ENCODE peak calls at places on chromosomes 12 and 14, in four cellular contexts. O is fibroblast of mammary gland, D is GM10248, N is WERI-Rb-1. L is an unnamed sample.

GRCh38 chr12:119695034-119695433 is 27.1 kb downstream of the PRKAB1 start:
- DNase-seq in O (no peak), D (no peak), N (no peak), L (no peak)

GRCh38 chr14:57492859-57493258 is 798 bp downstream of the CCDC198 start:
- DNase-seq in O (peak), D (no peak), N (no peak), L (peak)

GRCh38 chr14:54901380-54902142 is 1.1 kb downstream of the GCH1 start:
- DNase-seq in O (no peak), D (no peak), N (no peak), L (no peak)

GRCh38 chr12:34602213-34602940 is 580.1 kb downstream of the ALG10 start:
- DNase-seq in O (no peak), D (peak), N (no peak), L (no peak)

GRCh38 chr14:54785778-54786160 is 116.9 kb downstream of the GCH1 start:
- DNase-seq in O (no peak), D (no peak), N (no peak), L (no peak)

GRCh38 chr14:58807271-58807670 is 169.5 kb downstream of the DACT1 start:
- DNase-seq in O (no peak), D (no peak), N (no peak), L (no peak)

GRCh38 chr12:56261503-56262230 is 3.5 kb upstream of the ANKRD52 start:
- DNase-seq in O (peak), D (no peak), N (no peak), L (peak)

GRCh38 chr12:53047221-53048032 is 2.4 kb upstream of the TNS2 start:
- DNase-seq in O (peak), D (peak), N (peak), L (peak)

GRCh38 chr12:56333679-56334489 is at the start of gene PAN2:
- DNase-seq in O (peak), D (peak), N (peak), L (peak)

GRCh38 chr14:106823552-106823951 is 1297.2 kb downstream of the TMEM121 start:
- DNase-seq in O (no peak), D (no peak), N (no peak), L (no peak)

GRCh38 chr12:132238487-132239248 is 90.7 kb downstream of the GALNT9 start:
- DNase-seq in O (no peak), D (no peak), N (no peak), L (no peak)

GRCh38 chr14:98886982-98887381 is 385.0 kb downstream of the BCL11B start:
- DNase-seq in O (no peak), D (no peak), N (no peak), L (no peak)

GRCh38 chr12:72560370-72560769 is 288.2 kb downstream of the TRHDE start:
- DNase-seq in O (no peak), D (no peak), N (no peak), L (no peak)

GRCh38 chr12:42409471-42409870 is 83.5 kb downstream of the PPHLN1 start:
- DNase-seq in O (no peak), D (no peak), N (no peak), L (no peak)

GRCh38 chr12:67068773-67069450 is 200.2 kb upstream of the CAND1 start:
- DNase-seq in O (peak), D (peak), N (peak), L (peak)

GRCh38 chr12:128852885-128853284 is 393 bp upstream of the GLT1D1 start:
- DNase-seq in O (no peak), D (no peak), N (no peak), L (no peak)

GRCh38 chr14:55911794-55912193 is 206.4 kb upstream of the PELI2 start:
- DNase-seq in O (peak), D (no peak), N (no peak), L (no peak)

GRCh38 chr14:74898694-74899093 is 17.0 kb downstream of the DLST start:
- DNase-seq in O (no peak), D (no peak), N (no peak), L (no peak)

GRCh38 chr14:67566908-67567307 is 33.2 kb downstream of the PIGH start:
- DNase-seq in O (no peak), D (no peak), N (peak), L (no peak)

GRCh38 chr12:93982847-93983315 is 165.5 kb upstream of the PLXNC1 start:
- DNase-seq in O (peak), D (no peak), N (peak), L (peak)

GRCh38 chr12:73106296-73106695 is 834.1 kb downstream of the TRHDE start:
- DNase-seq in O (no peak), D (no peak), N (peak), L (no peak)

GRCh38 chr12:104752016-104752415 is 206.1 kb downstream of the SLC41A2 start:
- DNase-seq in O (no peak), D (no peak), N (no peak), L (no peak)

GRCh38 chr12:109759076-109759420 is 45.4 kb downstream of the FAM222A start:
- DNase-seq in O (no peak), D (no peak), N (peak), L (no peak)

GRCh38 chr14:94571395-94571794 is 9.8 kb upstream of the SERPINA5 start:
- DNase-seq in O (peak), D (no peak), N (no peak), L (no peak)

GRCh38 chr12:93322784-93323183 is 54.9 kb upstream of the NUDT4 start:
- DNase-seq in O (peak), D (no peak), N (no peak), L (peak)

GRCh38 chr12:132428872-132429121 is 61.2 kb upstream of the FBRSL1 start:
- DNase-seq in O (no peak), D (no peak), N (no peak), L (no peak)

GRCh38 chr12:50790081-50790480 is 26.2 kb downstream of the ATF1 start:
- DNase-seq in O (no peak), D (no peak), N (no peak), L (no peak)

GRCh38 chr14:75917322-75918251 is 64.2 kb downstream of the TGFB3 start:
- DNase-seq in O (no peak), D (no peak), N (no peak), L (no peak)

GRCh38 chr12:6635375-6635855 is 344 bp downstream of the LPAR5 start:
- DNase-seq in O (no peak), D (peak), N (no peak), L (no peak)

GRCh38 chr14:67517083-67517482 is 16.0 kb upstream of the PLEKHH1 start:
- DNase-seq in O (no peak), D (no peak), N (peak), L (no peak)

GRCh38 chr12:122949816-122950215 is 16.4 kb downstream of the ABCB9 start:
- DNase-seq in O (no peak), D (no peak), N (no peak), L (no peak)

GRCh38 chr12:26810330-26810729 is 22.7 kb downstream of the ITPR2 start:
- DNase-seq in O (peak), D (no peak), N (no peak), L (peak)

GRCh38 chr14:101733211-101733610 is 28.3 kb upstream of the PPP2R5C start:
- DNase-seq in O (peak), D (no peak), N (no peak), L (peak)

GRCh38 chr12:14774944-14775651 is 28.2 kb downstream of the WBP11 start:
- DNase-seq in O (peak), D (peak), N (no peak), L (peak)

GRCh38 chr14:68621400-68622365 is 171.2 kb downstream of the ZFP36L1 start:
- DNase-seq in O (peak), D (no peak), N (peak), L (peak)

GRCh38 chr14:100199240-100199860 is 39.6 kb upstream of the YY1 start:
- DNase-seq in O (no peak), D (no peak), N (no peak), L (no peak)

GRCh38 chr14:95835331-95835730 is 41.3 kb upstream of the TUNAR start:
- DNase-seq in O (peak), D (no peak), N (no peak), L (peak)

GRCh38 chr12:91778091-91778819 is 367.4 kb downstream of the BTG1 start:
- DNase-seq in O (peak), D (peak), N (no peak), L (peak)